ENCODE peak calls at places on chromosomes 12 and 14, in six cellular contexts. R, G, A, Z, C and Y are unnamed samples.

GRCh38 chr12:10398168-10398567 is 8.3 kb upstream of the KLRK1 start:
- DNase-seq in C (no peak), A (no peak), R (no peak), Z (no peak), G (no peak), Y (no peak)

GRCh38 chr14:103370087-103370486 is 15.1 kb upstream of the MARK3 start:
- DNase-seq in R (no peak), Z (no peak), A (no peak), C (no peak), G (no peak), Y (no peak)

GRCh38 chr14:48325486-48325885 is 650.1 kb upstream of the MDGA2 start:
- DNase-seq in Z (no peak), A (no peak), G (no peak), R (no peak), C (no peak), Y (no peak)

GRCh38 chr14:69036757-69037506 is 57.8 kb upstream of the ACTN1 start:
- DNase-seq in Z (no peak), R (no peak), C (no peak), G (no peak), A (no peak), Y (no peak)

GRCh38 chr12:79563021-79563739 is 127.6 kb downstream of the PAWR start:
- DNase-seq in A (no peak), Z (no peak), R (no peak), C (no peak), G (no peak), Y (peak; percentile 67)

GRCh38 chr14:74913986-74914573 is 9.0 kb downstream of the RPS6KL1 start:
- DNase-seq in C (peak; percentile 43), G (no peak), A (peak; percentile 62), Z (no peak), R (peak; percentile 62), Y (peak; percentile 62)

GRCh38 chr12:45458854-45459807 is 243.2 kb downstream of the ANO6 start:
- DNase-seq in G (no peak), R (no peak), A (no peak), Z (no peak), C (no peak), Y (no peak)

GRCh38 chr12:62772556-62772955 is 162.4 kb downstream of the PPM1H start:
- DNase-seq in R (no peak), G (no peak), Z (no peak), C (no peak), A (no peak), Y (no peak)

GRCh38 chr14:51862171-51862838 is 1.9 kb downstream of the GNG2 start:
- DNase-seq in G (no peak), C (no peak), A (no peak), R (no peak), Z (peak; percentile 13), Y (no peak)

GRCh38 chr14:36662543-36663403 is 1.1 kb downstream of the PAX9 start:
- DNase-seq in A (no peak), Z (no peak), C (no peak), G (no peak), R (no peak), Y (no peak)

GRCh38 chr12:89140141-89140540 is 212.2 kb downstream of the DUSP6 start:
- DNase-seq in G (no peak), Z (no peak), A (no peak), R (no peak), C (no peak), Y (no peak)

GRCh38 chr14:103634156-103634555 is 5.1 kb downstream of the KLC1 start:
- DNase-seq in C (no peak), A (no peak), Z (no peak), G (no peak), R (no peak), Y (no peak)

GRCh38 chr12:55966408-55967281 is at the start of gene CDK2:
- DNase-seq in A (peak; percentile 76), G (peak; percentile 80), R (peak; percentile 74), Z (peak; percentile 89), C (peak; percentile 96), Y (peak; percentile 92)

GRCh38 chr14:68147331-68147730 is 327.8 kb downstream of the RAD51B start:
- DNase-seq in R (no peak), A (no peak), C (no peak), G (no peak), Z (no peak), Y (no peak)

GRCh38 chr14:69643430-69644200 is 32.2 kb downstream of the SUSD6 start:
- DNase-seq in A (peak; percentile 89), G (no peak), C (peak; percentile 83), R (peak; percentile 53), Z (no peak), Y (peak; percentile 95)

GRCh38 chr12:12461923-12462315 is 100.7 kb downstream of the DUSP16 start:
- DNase-seq in Z (no peak), G (no peak), A (no peak), C (no peak), R (no peak), Y (no peak)

DNA sequence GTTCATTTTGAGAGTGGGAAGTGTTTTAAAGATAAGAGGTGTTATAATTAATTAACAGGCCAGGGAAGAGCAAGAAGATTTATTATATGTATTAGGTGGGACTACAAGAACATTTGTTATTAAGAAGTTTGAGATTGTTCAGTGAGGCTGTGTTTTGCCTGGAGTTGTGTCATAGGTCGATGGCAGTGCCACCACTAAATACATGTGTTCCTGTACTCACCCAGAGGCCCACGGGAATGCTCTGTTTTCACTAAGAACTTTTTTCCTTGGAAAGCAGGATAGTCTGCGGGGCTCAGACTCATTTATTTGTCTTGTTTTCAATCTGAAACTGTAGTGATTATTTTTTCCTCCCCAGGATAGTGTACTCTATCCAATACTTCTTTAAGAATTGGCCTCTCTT is 10.1 kb downstream of the IRAK3 start:
- DNase-seq in A (no peak), R (no peak), Z (no peak), C (no peak), G (no peak), Y (no peak)
- H3K36me3 ChIP-seq in A (no peaks in the 10 kb centered on the region), R (no peaks in the 10 kb centered on the region), Z (no peaks in the 10 kb centered on the region), C (no peaks in the 10 kb centered on the region), G (no peaks in the 10 kb centered on the region), Y (no peaks in the 10 kb centered on the region)

DNA sequence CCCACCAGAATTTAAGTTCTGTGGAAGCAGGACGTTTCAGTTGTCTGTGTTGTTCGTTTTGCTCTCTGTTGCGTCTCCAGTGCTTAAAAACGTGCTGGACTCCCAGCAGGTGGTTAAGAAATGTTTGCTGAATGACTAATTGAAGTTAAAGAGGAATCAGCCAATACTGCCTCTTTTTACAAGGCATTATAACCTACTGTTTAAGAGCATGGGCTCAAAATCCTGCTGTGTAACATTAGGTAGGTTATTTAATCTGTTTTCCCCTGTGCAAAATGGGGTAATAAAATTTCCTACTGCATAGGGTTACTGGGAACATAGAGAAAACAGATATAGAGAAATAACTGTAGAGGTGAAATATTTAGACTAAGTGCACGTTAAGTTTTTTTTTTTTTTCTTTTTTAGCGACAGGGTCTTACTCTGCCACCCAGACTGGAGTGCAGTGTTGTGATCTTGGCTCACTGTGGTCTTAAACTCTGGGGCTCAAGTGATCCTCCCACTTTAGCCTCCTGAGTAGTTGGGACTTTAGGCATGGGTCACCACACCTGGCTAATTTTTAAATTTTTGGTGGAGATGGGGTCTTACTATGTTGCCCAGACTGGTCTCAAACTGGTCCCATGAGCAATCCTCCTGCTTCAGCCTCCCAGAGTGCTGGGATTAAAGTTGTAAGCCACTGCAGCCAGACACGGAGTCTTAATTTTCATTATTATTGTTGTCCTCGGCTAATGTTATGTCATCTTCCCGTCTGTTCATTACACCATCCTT is 139.4 kb upstream of the PRICKLE1 start:
- DNase-seq in A (no peak), C (no peak), Z (no peak), R (no peak), G (no peak), Y (no peak)
- H3K27ac ChIP-seq in A (no peak overlapping the region), C (no peak overlapping the region), Z (no peak overlapping the region), R (no peak overlapping the region), G (no peak overlapping the region), Y (no peak overlapping the region)

DNA sequence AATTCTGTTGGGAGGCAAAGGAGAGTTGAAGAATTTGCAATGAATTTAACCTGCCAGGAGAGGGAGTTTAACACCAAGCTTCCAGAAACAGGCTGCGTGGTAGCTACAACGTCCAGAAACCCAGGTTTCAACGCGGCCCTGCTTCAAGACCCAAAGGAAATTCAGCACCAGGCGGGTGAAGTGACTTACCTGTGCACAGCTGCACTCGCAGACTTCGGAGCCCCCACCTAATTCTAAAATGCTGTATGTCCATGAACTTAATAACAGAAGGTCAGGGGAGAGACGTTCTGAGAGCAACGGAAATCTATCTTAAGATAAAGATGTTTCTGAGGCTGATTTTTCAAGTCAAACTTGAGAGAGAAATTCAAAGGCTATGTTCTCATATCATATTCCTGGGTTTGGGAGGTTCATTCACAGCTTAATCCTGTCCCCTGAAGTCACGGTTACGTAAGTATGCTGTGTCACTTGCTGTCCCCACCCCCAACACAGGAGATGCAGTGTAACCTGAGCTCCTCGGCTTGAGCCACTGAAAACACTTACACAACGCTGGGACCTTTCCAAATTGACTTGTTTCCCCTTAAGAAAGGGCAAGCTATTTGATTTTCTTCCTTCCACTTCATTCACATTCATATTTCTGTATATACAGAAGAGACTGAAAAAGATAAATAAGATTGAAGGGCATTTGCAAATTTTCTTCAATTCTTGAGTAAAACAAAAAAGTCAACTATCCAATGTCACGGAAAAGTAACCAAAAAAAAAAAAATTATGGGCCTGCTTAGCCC is 22.7 kb downstream of the CLIP1 start:
- DNase-seq in C (peak; percentile 84), G (peak; percentile 68), Z (peak; percentile 52), R (peak; percentile 89), A (peak; percentile 91), Y (peak; percentile 71)
- H3K4me3 ChIP-seq in C (no peak overlapping the region), G (no peak overlapping the region), Z (no peak overlapping the region), R (peak overlapping the region; percentile 1), A (peak overlapping the region; percentile 62), Y (no peak overlapping the region)

GRCh38 chr12:93577222-93577621 is 4.7 kb downstream of the SOCS2 start:
- DNase-seq in A (no peak), C (no peak), Z (no peak), R (no peak), G (no peak), Y (no peak)
- H3K36me3 ChIP-seq in A (no peaks in the 10 kb centered on the region), C (no peaks in the 10 kb centered on the region), Z (no peaks in the 10 kb centered on the region), R (no peaks in the 10 kb centered on the region), G (peaks cover 4% of the 10 kb centered on the region), Y (peaks cover 4% of the 10 kb centered on the region)

GRCh38 chr14:32594766-32595165 is 265.7 kb downstream of the AKAP6 start:
- DNase-seq in C (no peak), A (no peak), R (peak; percentile 56), Z (no peak), G (no peak), Y (no peak)
- H3K27ac ChIP-seq in C (no peak overlapping the region), A (no peak overlapping the region), R (peak overlapping the region; percentile 97), Z (no peak overlapping the region), G (no peak overlapping the region), Y (no peak overlapping the region)

GRCh38 chr12:103138538-103138937 is 181.1 kb downstream of the ASCL1 start:
- DNase-seq in C (no peak), Z (peak; percentile 46), R (no peak), A (no peak), G (no peak), Y (peak; percentile 33)
- H3K4me3 ChIP-seq in C (no peak overlapping the region), Z (no peak overlapping the region), R (no peak overlapping the region), A (no peak overlapping the region), G (no peak overlapping the region), Y (no peak overlapping the region)

DNA sequence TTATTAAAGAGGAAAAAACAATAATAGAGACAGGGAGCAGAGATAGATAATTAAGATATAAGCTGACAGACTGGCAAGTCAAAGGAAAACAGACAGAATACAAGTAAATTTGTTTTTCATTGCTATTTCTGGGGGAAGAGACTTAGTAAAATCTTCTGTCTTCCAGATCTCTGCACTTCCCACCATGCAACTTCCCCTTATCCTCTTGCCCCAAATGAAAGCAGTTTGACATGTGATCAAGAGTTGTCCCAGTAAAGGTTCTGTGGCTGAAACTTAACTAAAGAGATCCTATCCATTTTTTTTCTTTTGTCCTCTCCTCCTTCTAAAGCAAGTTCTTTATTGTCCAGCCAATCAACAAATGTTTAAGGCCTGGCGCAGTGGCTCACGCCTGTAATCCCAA is 1.5 kb upstream of the MLF2 start:
- DNase-seq in A (no peak), G (no peak), Z (no peak), C (no peak), R (no peak), Y (no peak)
- H3K36me3 ChIP-seq in A (peaks cover 23% of the 10 kb centered on the region), G (peaks cover 19% of the 10 kb centered on the region), Z (no peaks in the 10 kb centered on the region), C (peaks cover 10% of the 10 kb centered on the region), R (peaks cover 24% of the 10 kb centered on the region), Y (peaks cover 13% of the 10 kb centered on the region)